ENCODE peak calls at places on chromosomes 3 and 15, in eight cellular contexts. S, T, G, L, O, A, J and M are unnamed samples.

GRCh38 chr15:68783226-68784054 is 37.3 kb downstream of the ANP32A start:
- DNase-seq in S (no peak), T (no peak), G (peak), L (peak), O (peak), A (peak), J (no peak), M (no peak)

GRCh38 chr3:38151667-38152265 is 13.3 kb downstream of the MYD88 start:
- DNase-seq in S (no peak), T (no peak), G (no peak), L (no peak), O (no peak), A (no peak), J (no peak), M (no peak)

GRCh38 chr3:151434151-151434890 is 26.5 kb downstream of the IGSF10 start:
- DNase-seq in S (peak), T (no peak), G (no peak), L (no peak), O (no peak), A (no peak), J (no peak), M (no peak)

GRCh38 chr3:48275292-48276027 is 34.6 kb downstream of the ZNF589 start:
- DNase-seq in S (no peak), T (no peak), G (no peak), L (no peak), O (no peak), A (no peak), J (no peak), M (no peak)

GRCh38 chr3:152754303-152754702 is 80.6 kb upstream of the P2RY1 start:
- DNase-seq in S (no peak), T (no peak), G (no peak), L (no peak), O (no peak), A (no peak), J (no peak), M (no peak)

GRCh38 chr15:70560617-70561328 is 202.6 kb downstream of the UACA start:
- DNase-seq in S (no peak), T (no peak), G (no peak), L (no peak), O (no peak), A (no peak), J (no peak), M (no peak)

GRCh38 chr3:161066926-161067325 is 38.2 kb downstream of the B3GALNT1 start:
- DNase-seq in S (no peak), T (no peak), G (no peak), L (no peak), O (no peak), A (no peak), J (no peak), M (no peak)

GRCh38 chr3:130395916-130396315 is 50.4 kb downstream of the COL6A5 start:
- DNase-seq in S (peak), T (no peak), G (no peak), L (no peak), O (no peak), A (no peak), J (no peak), M (no peak)